ENCODE peak calls at places on chromosomes 11 and 22, in eight cellular contexts. I is NCI-H1092; S is Karpas-422; Q is activated gamma-delta T cell treated with anti-CD3 and anti-CD28 coated beads, Interleukin-2, amount 50 U/mL, for 16 hours; B is CD8-positive, alpha-beta T cell; Y is HEK293T; R is activated CD4-positive, alpha-beta T cell treated with anti-CD3 and anti-CD28 coated beads for 24 hours; Z is H1. N is an unnamed sample.
A peak's percentile ranks its signal among the peaks of the same experiment; 100 is the strongest.

GRCh38 chr11:35623708-35624168 is 5.5 kb downstream of the FJX1 start:
- DNase-seq in B (no peak), S (no peak), Y (no peak), R (no peak), I (no peak), Z (no peak), Q (no peak), N (no peak)

GRCh38 chr11:75422248-75423231 is 10.5 kb downstream of the KLHL35 start:
- DNase-seq in B (no peak), S (no peak), I (peak; percentile 26), Z (no peak), Q (no peak), Y (no peak), R (no peak), N (no peak)

GRCh38 chr11:83852012-83852411 is 565.8 kb upstream of the CCDC90B start:
- DNase-seq in Z (no peak), I (no peak), B (no peak), Q (no peak), R (no peak), S (no peak), Y (no peak), N (no peak)

GRCh38 chr22:40123387-40123786 is 54.3 kb upstream of the TNRC6B start:
- DNase-seq in S (no peak), R (no peak), B (no peak), I (no peak), Y (peak; percentile 32), Z (no peak), Q (no peak), N (no peak)

GRCh38 chr11:68271023-68271780 is 571 bp downstream of the C11orf24 start:
- DNase-seq in Q (peak; percentile 29), Y (peak; percentile 82), Z (no peak), R (peak; percentile 45), I (peak; percentile 70), S (peak; percentile 92), B (peak; percentile 22), N (peak; percentile 40)

GRCh38 chr11:98495601-98496000 is 525.1 kb upstream of the CNTN5 start:
- DNase-seq in Y (no peak), Q (no peak), S (no peak), I (no peak), B (no peak), R (no peak), Z (no peak), N (no peak)

GRCh38 chr11:94152678-94153065 is 24.0 kb downstream of the PANX1 start:
- DNase-seq in B (no peak), R (no peak), Z (no peak), S (no peak), Q (no peak), I (no peak), Y (no peak), N (no peak)

GRCh38 chr22:38873469-38874411 is 1.7 kb upstream of the CBX6 start:
- DNase-seq in Z (no peak), S (no peak), Y (peak; percentile 6), B (no peak), I (no peak), R (peak; percentile 53), Q (peak; percentile 68), N (no peak)

GRCh38 chr11:68524213-68524612 is 63.7 kb downstream of the PPP6R3 start:
- DNase-seq in Y (no peak), I (no peak), Q (no peak), S (no peak), B (no peak), R (no peak), Z (no peak), N (no peak)

GRCh38 chr11:33699515-33700424 is 856 bp downstream of the C11orf91 start:
- DNase-seq in Q (no peak), I (no peak), S (no peak), R (no peak), Z (no peak), Y (peak; percentile 26), B (no peak), N (no peak)

GRCh38 chr11:76250520-76251222 is 44.4 kb upstream of the WNT11 start:
- DNase-seq in B (no peak), R (no peak), I (no peak), Z (no peak), Q (no peak), S (peak; percentile 48), Y (no peak), N (no peak)

GRCh38 chr11:76592961-76593360 is 77.6 kb downstream of the LRRC32 start:
- DNase-seq in R (no peak), B (no peak), Q (no peak), Y (no peak), S (no peak), Z (no peak), I (no peak), N (no peak)

GRCh38 chr22:30038219-30038618 is 42.0 kb upstream of the HORMAD2 start:
- DNase-seq in R (no peak), I (no peak), Z (no peak), B (no peak), Y (no peak), S (no peak), Q (no peak), N (no peak)

GRCh38 chr22:39368402-39368801 is 18.6 kb downstream of the SYNGR1 start:
- DNase-seq in R (no peak), S (peak; percentile 68), Q (no peak), B (no peak), Y (no peak), I (no peak), Z (no peak), N (no peak)

GRCh38 chr11:92440701-92441338 is 216.2 kb downstream of the FAT3 start:
- DNase-seq in B (no peak), R (no peak), Y (no peak), I (no peak), Q (no peak), Z (no peak), S (no peak), N (no peak)

GRCh38 chr22:49331223-49331815 is 496.4 kb downstream of the BRD1 start:
- DNase-seq in I (no peak), R (no peak), B (no peak), Y (no peak), Q (no peak), S (no peak), Z (no peak), N (no peak)